ENCODE peak calls at places on chromosomes 11 and 22, in five cellular contexts. D is PC-3, M is GM23338, K is prostate gland, W is IMR-90. A is an unnamed sample.

GRCh38 chr11:13343931-13344717 is 66.5 kb downstream of the BMAL1 start:
- DNase-seq in D (peak; percentile 88), M (peak; percentile 87), K (peak; percentile 65), W (peak; percentile 79), A (peak; percentile 59)

GRCh38 chr22:28985581-28986290 is 75.9 kb downstream of the C22orf31 start:
- DNase-seq in D (no peak), M (no peak), K (no peak), W (no peak), A (no peak)

GRCh38 chr11:126595560-126595959 is 240.1 kb downstream of the ST3GAL4 start:
- DNase-seq in D (no peak), M (no peak), K (no peak), W (no peak), A (no peak)

GRCh38 chr22:41256254-41256897 is 15.6 kb upstream of the CHADL start:
- DNase-seq in D (peak; percentile 82), M (no peak), K (no peak), W (peak; percentile 80), A (no peak)

GRCh38 chr11:9700105-9700801 is 36.4 kb downstream of the SWAP70 start:
- DNase-seq in D (no peak), M (no peak), K (no peak), W (no peak), A (no peak)

GRCh38 chr11:130209944-130210854 is 50.6 kb downstream of the ST14 start:
- DNase-seq in D (no peak), M (no peak), K (no peak), W (no peak), A (no peak)

GRCh38 chr22:25146311-25146710 is 53.3 kb upstream of the CRYBB3 start:
- DNase-seq in D (no peak), M (no peak), K (no peak), W (no peak), A (no peak)

GRCh38 chr11:9568854-9569587 is 4.4 kb upstream of the WEE1 start:
- DNase-seq in D (peak; percentile 97), M (peak; percentile 92), K (peak; percentile 86), W (peak; percentile 89), A (no peak)

GRCh38 chr11:110076388-110076965 is 16.7 kb upstream of the ZC3H12C start:
- DNase-seq in D (peak; percentile 99), M (peak; percentile 55), K (no peak), W (no peak), A (no peak)

GRCh38 chr11:72228229-72228843 is 3.8 kb downstream of the INPPL1 start:
- DNase-seq in D (no peak), M (peak; percentile 33), K (no peak), W (no peak), A (no peak)

GRCh38 chr11:60840711-60841430 is 1.0 kb upstream of the CCDC86 start:
- DNase-seq in D (peak; percentile 21), M (no peak), K (no peak), W (peak; percentile 94), A (no peak)

GRCh38 chr11:65552413-65552951 is 5.7 kb downstream of the LTBP3 start:
- DNase-seq in D (no peak), M (peak; percentile 52), K (no peak), W (no peak), A (peak; percentile 69)

GRCh38 chr11:981764-982163 is 54.8 kb downstream of the MUC6 start:
- DNase-seq in D (no peak), M (no peak), K (no peak), W (no peak), A (no peak)

GRCh38 chr11:44110231-44110679 is 14.8 kb downstream of the EXT2 start:
- DNase-seq in D (peak; percentile 66), M (peak; percentile 62), K (peak; percentile 30), W (peak; percentile 40), A (peak; percentile 51)

GRCh38 chr22:46104170-46104880 is 46.0 kb upstream of the PPARA start:
- DNase-seq in D (no peak), M (no peak), K (no peak), W (no peak), A (no peak)

GRCh38 chr22:44669725-44670027 is 32.3 kb upstream of the PRR5 start:
- DNase-seq in D (no peak), M (peak; percentile 66), K (no peak), W (peak; percentile 37), A (peak; percentile 58)

GRCh38 chr11:131070365-131070764 is 154.1 kb upstream of the SNX19 start:
- DNase-seq in D (no peak), M (peak; percentile 42), K (no peak), W (no peak), A (no peak)

DNA sequence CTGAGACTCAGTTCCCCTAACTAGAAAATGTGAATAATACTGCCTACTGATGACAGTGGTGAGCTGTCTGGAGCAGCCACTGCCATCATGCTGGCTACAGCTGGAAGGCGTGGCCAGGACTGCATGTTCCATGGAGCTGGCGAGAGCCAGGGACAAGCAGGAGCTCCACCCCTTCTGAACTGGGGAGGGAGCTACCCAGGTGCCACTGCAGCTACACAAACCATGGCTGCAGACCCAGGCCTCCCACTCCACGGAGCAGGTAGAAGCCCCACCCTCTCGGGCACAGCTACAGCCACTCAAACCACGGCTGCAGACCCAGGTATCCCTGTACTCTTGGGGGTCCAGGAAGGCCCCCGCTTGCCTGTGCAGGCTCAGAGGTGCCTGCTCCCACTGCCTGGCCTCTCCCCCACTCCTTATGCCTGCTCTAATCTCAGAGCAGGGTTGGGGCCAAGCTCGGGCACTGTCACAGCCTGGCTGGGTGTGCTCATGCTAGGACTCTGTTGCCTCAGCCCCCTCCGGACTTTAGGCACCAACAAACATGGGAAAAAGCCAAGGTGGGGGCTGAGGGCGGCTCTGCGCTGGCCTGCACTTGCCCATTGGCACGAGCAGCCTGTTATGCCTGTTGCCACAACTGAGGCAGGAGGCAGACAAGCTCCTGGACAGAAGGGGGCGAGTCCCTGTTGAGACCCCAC is 51.7 kb downstream of the RAB30 start:
- DNase-seq in D (no peak), M (peak; percentile 10), K (peak; percentile 48), W (no peak), A (no peak)
- H3K27ac ChIP-seq in D (no peak overlapping the region), M (no peak overlapping the region), K (no peak overlapping the region), W (no peak overlapping the region), A (no peak overlapping the region)

DNA sequence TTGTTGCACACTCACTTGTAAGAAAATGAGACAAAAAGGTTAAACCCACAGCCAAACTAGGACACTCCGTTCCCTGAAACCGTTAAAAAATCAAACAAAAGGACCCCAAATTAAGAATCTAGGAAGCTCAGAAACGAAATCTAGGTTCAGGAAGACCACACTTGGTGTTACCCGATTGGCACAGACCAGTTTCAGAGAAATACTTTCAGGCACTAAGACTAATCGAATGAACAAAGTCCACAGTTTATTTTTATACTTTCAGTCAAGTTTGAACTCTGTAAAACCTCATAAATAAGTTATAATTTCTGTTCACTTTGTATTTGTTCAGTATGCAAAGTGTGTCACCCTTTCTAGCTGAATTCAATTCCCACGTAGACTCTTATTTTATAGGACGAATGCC is 38.8 kb upstream of the TTC12 start:
- DNase-seq in D (no peak), M (no peak), K (no peak), W (no peak), A (no peak)
- H3K4me3 ChIP-seq in D (no peak overlapping the region), M (no peak overlapping the region), K (no peak overlapping the region), W (no peak overlapping the region), A (no peak overlapping the region)

GRCh38 chr11:26839911-26840705 is 118.2 kb upstream of the SLC5A12 start:
- DNase-seq in D (no peak), M (no peak), K (no peak), W (no peak), A (no peak)
- H3K27ac ChIP-seq in D (no peak overlapping the region), M (no peak overlapping the region), K (no peak overlapping the region), W (no peak overlapping the region), A (no peak overlapping the region)

DNA sequence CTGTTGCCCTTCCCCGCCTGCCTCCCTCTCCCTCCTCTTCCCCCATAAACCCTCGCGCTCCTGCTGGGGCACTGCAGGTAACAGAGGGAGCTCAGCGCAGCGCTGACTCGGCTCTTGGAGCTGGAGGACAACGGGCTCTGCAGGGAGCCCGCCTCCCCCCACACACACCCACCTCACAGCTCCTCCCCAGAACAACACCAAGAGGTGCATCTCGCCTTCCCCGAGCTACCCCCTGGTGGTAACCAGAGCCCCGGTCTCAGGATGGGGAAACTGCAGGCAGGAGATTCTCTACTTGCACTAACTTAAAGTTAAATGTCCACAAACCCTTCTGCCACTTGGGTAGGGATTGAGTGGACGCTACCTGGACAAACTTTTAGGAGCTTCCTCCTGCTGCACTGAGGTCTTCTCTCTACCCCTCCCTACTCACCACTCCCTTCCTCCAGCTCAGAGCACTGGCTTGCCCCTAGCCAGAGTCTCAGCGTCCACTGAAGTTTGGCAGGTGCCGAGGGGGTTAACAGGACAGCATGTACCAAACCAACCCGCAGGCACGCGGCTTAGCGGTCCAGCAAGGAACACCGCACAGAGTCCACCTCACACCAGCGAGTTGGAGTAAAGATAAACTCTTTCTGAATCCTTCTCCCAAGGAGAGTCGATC is 4.0 kb upstream of the SCN4B start:
- DNase-seq in D (peak; percentile 39), M (peak; percentile 74), K (no peak), W (no peak), A (peak; percentile 68)
- H3K4me3 ChIP-seq in D (peak overlapping the region; percentile 6), M (peak overlapping the region; percentile 94), K (no peak overlapping the region), W (no peak overlapping the region), A (no peak overlapping the region)

A was measured in WERI-Rb-1.